ENCODE peak calls at places on chromosome 18, in four cellular contexts. One of them, this sample, is unnamed.

GRCh38 chr18:69701305-69701704 is 246.4 kb downstream of the CD226 start:
- DNase-seq in esophagus squamous epithelium: no peak
- DNase-seq in RWPE1: no peak
- DNase-seq in naive thymus-derived CD4-positive, alpha-beta T cell: no peak
- DNase-seq in this sample: no peak

GRCh38 chr18:44958450-44958849 is 277.8 kb downstream of the SETBP1 start:
- DNase-seq in esophagus squamous epithelium: no peak
- DNase-seq in RWPE1: no peak
- DNase-seq in naive thymus-derived CD4-positive, alpha-beta T cell: no peak
- DNase-seq in this sample: no peak

GRCh38 chr18:22470511-22471181 is 52.9 kb upstream of the CTAGE1 start:
- DNase-seq in esophagus squamous epithelium: no peak
- DNase-seq in RWPE1: no peak
- DNase-seq in naive thymus-derived CD4-positive, alpha-beta T cell: no peak
- DNase-seq in this sample: peak; percentile 33

GRCh38 chr18:51030537-51031258 is 685 bp downstream of the SMAD4 start:
- DNase-seq in esophagus squamous epithelium: peak; percentile 18
- DNase-seq in RWPE1: peak; percentile 46
- DNase-seq in naive thymus-derived CD4-positive, alpha-beta T cell: peak; percentile 81
- DNase-seq in this sample: peak; percentile 90

GRCh38 chr18:41096504-41096903 is 858.5 kb upstream of the PIK3C3 start:
- DNase-seq in esophagus squamous epithelium: no peak
- DNase-seq in RWPE1: no peak
- DNase-seq in naive thymus-derived CD4-positive, alpha-beta T cell: no peak
- DNase-seq in this sample: peak; percentile 14

GRCh38 chr18:10604178-10604577 is 78.4 kb downstream of the NAPG start:
- DNase-seq in esophagus squamous epithelium: no peak
- DNase-seq in RWPE1: no peak
- DNase-seq in naive thymus-derived CD4-positive, alpha-beta T cell: no peak
- DNase-seq in this sample: no peak

GRCh38 chr18:58991127-58991798 is 126.6 kb downstream of the ZNF532 start:
- DNase-seq in esophagus squamous epithelium: no peak
- DNase-seq in RWPE1: no peak
- DNase-seq in naive thymus-derived CD4-positive, alpha-beta T cell: no peak
- DNase-seq in this sample: no peak

GRCh38 chr18:24114924-24115549 is 23.8 kb upstream of the CABYR start:
- DNase-seq in esophagus squamous epithelium: no peak
- DNase-seq in RWPE1: no peak
- DNase-seq in naive thymus-derived CD4-positive, alpha-beta T cell: no peak
- DNase-seq in this sample: no peak

DNA sequence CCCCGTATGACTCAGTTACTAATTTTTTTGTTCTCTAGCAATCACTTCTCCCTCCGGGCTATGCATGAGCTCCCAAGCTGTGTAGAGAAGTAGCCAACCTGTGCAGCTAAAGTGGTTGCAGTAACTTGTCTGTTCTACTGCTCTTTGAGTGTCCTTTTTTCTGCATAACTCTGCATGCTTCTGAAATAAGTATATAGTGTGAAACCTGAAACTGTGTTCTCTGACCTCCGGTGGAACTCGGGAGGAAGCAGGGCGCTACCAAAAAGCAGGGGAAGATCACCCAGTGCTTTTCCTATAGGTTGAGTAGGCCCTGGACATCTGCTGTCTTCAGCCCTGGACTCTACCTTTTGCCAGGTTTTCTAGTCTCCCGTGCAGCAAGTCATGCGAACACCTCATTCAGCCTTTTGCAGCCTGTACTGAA is 47.8 kb downstream of the PHLPP1 start:
- DNase-seq in esophagus squamous epithelium: no peak
- DNase-seq in RWPE1: peak; percentile 60
- DNase-seq in naive thymus-derived CD4-positive, alpha-beta T cell: no peak
- DNase-seq in this sample: no peak
- H3K27ac ChIP-seq in esophagus squamous epithelium: peak overlapping the region; percentile 80
- H3K27ac ChIP-seq in RWPE1: peak overlapping the region; percentile 92
- H3K27ac ChIP-seq in naive thymus-derived CD4-positive, alpha-beta T cell: no peak overlapping the region
- H3K27ac ChIP-seq in this sample: no peak overlapping the region

GRCh38 chr18:35106013-35106844 is 65.0 kb downstream of the MAPRE2 start:
- DNase-seq in esophagus squamous epithelium: no peak
- DNase-seq in RWPE1: no peak
- DNase-seq in naive thymus-derived CD4-positive, alpha-beta T cell: no peak
- DNase-seq in this sample: no peak

GRCh38 chr18:35104391-35105051 is 63.3 kb downstream of the MAPRE2 start:
- DNase-seq in esophagus squamous epithelium: no peak
- DNase-seq in RWPE1: no peak
- DNase-seq in naive thymus-derived CD4-positive, alpha-beta T cell: no peak
- DNase-seq in this sample: no peak

GRCh38 chr18:35110037-35110436 is 68.8 kb downstream of the MAPRE2 start:
- DNase-seq in esophagus squamous epithelium: no peak
- DNase-seq in RWPE1: no peak
- DNase-seq in naive thymus-derived CD4-positive, alpha-beta T cell: no peak
- DNase-seq in this sample: no peak

GRCh38 chr18:35110554-35111058 is 69.4 kb downstream of the MAPRE2 start:
- DNase-seq in esophagus squamous epithelium: no peak
- DNase-seq in RWPE1: no peak
- DNase-seq in naive thymus-derived CD4-positive, alpha-beta T cell: no peak
- DNase-seq in this sample: no peak

GRCh38 chr18:35106845-35107148 is 65.6 kb downstream of the MAPRE2 start:
- DNase-seq in esophagus squamous epithelium: no peak
- DNase-seq in RWPE1: no peak
- DNase-seq in naive thymus-derived CD4-positive, alpha-beta T cell: no peak
- DNase-seq in this sample: no peak
- H3K27ac ChIP-seq in esophagus squamous epithelium: no peak overlapping the region
- H3K27ac ChIP-seq in RWPE1: no peak overlapping the region
- H3K27ac ChIP-seq in naive thymus-derived CD4-positive, alpha-beta T cell: peak overlapping the region; percentile 63
- H3K27ac ChIP-seq in this sample: no peak overlapping the region

GRCh38 chr18:49162226-49162848 is 211.6 kb upstream of the SMAD7 start:
- DNase-seq in esophagus squamous epithelium: no peak
- DNase-seq in RWPE1: no peak
- DNase-seq in naive thymus-derived CD4-positive, alpha-beta T cell: no peak
- DNase-seq in this sample: no peak
- H3K27ac ChIP-seq in esophagus squamous epithelium: no peak overlapping the region
- H3K27ac ChIP-seq in RWPE1: no peak overlapping the region
- H3K27ac ChIP-seq in naive thymus-derived CD4-positive, alpha-beta T cell: no peak overlapping the region
- H3K27ac ChIP-seq in this sample: no peak overlapping the region

GRCh38 chr18:42813570-42813969 is 301.9 kb downstream of the RIT2 start:
- DNase-seq in esophagus squamous epithelium: no peak
- DNase-seq in RWPE1: no peak
- DNase-seq in naive thymus-derived CD4-positive, alpha-beta T cell: no peak
- DNase-seq in this sample: no peak
- H3K27ac ChIP-seq in esophagus squamous epithelium: no peak overlapping the region
- H3K27ac ChIP-seq in RWPE1: no peak overlapping the region
- H3K27ac ChIP-seq in naive thymus-derived CD4-positive, alpha-beta T cell: no peak overlapping the region
- H3K27ac ChIP-seq in this sample: no peak overlapping the region

This sample was measured in hepatocyte.